ENCODE peak calls at places on chromosomes 4 and X, in ten cellular contexts. B, F, N, Q, L, I, V, K, E and P are unnamed samples.

GRCh38 chr4:179095585-179096228 is 1653.5 kb upstream of the AGA start:
- DNase-seq in F (peak), Q (peak), L (peak), V (no peak), B (peak), I (no peak), K (no peak), E (no peak), N (peak), P (no peak)

GRCh38 chr4:65340382-65341109 is 329.7 kb downstream of the EPHA5 start:
- DNase-seq in L (no peak), K (no peak), B (no peak), Q (no peak), E (no peak), V (no peak), F (no peak), N (no peak), I (no peak), P (no peak)

GRCh38 chrX:68422478-68422877 is 10.8 kb downstream of the OPHN1 start:
- DNase-seq in B (no peak), I (no peak), E (no peak), L (no peak), Q (no peak), V (no peak), F (no peak), K (no peak), N (no peak), P (no peak)

GRCh38 chr4:142407569-142407968 is 438.5 kb downstream of the INPP4B start:
- DNase-seq in I (peak), F (peak), Q (peak), B (no peak), K (no peak), E (no peak), N (no peak), L (no peak), V (no peak), P (no peak)

GRCh38 chr4:141686146-141686775 is 49.9 kb downstream of the IL15 start:
- DNase-seq in B (no peak), Q (no peak), V (no peak), K (no peak), I (peak), L (no peak), E (no peak), F (peak), N (no peak), P (no peak)

GRCh38 chr4:158314756-158315487 is 104.6 kb downstream of the TMEM144 start:
- DNase-seq in F (peak), L (no peak), B (no peak), E (no peak), I (peak), Q (no peak), V (no peak), N (no peak), K (no peak), P (no peak)

GRCh38 chr4:95547708-95548471 is 883 bp downstream of the UNC5C start:
- DNase-seq in Q (peak), V (no peak), K (peak), N (no peak), E (no peak), F (no peak), I (peak), B (peak), L (no peak), P (peak)

GRCh38 chrX:14528629-14529287 is 578 bp upstream of the GLRA2 start:
- DNase-seq in E (peak), V (no peak), Q (peak), K (peak), L (peak), B (peak), F (peak), N (peak), I (peak), P (peak)

GRCh38 chr4:11720292-11720691 is 291.6 kb upstream of the HS3ST1 start:
- DNase-seq in F (peak), Q (peak), I (peak), B (no peak), E (peak), V (no peak), K (no peak), N (no peak), L (peak), P (no peak)

GRCh38 chrX:149848855-149849254 is 32.1 kb upstream of the MAGEA8 start:
- DNase-seq in I (no peak), F (no peak), L (no peak), K (no peak), N (no peak), V (no peak), E (no peak), B (no peak), Q (no peak), P (no peak)

GRCh38 chrX:21153503-21153902 is 220.7 kb upstream of the CNKSR2 start:
- DNase-seq in I (peak), K (no peak), L (no peak), V (no peak), F (no peak), E (peak), N (no peak), B (no peak), Q (no peak), P (no peak)

GRCh38 chr4:40337081-40337480 is 1.9 kb downstream of the CHRNA9 start:
- DNase-seq in K (no peak), I (no peak), V (no peak), Q (no peak), L (no peak), F (no peak), N (no peak), E (no peak), B (no peak), P (no peak)

GRCh38 chr4:140176735-140177134 is 22.8 kb upstream of the MAML3 start:
- DNase-seq in F (peak), L (no peak), B (no peak), E (peak), Q (no peak), I (no peak), N (no peak), K (no peak), V (no peak), P (no peak)

GRCh38 chr4:76966024-76966579 is 16.6 kb downstream of the SEPTIN11 start:
- DNase-seq in V (no peak), K (no peak), I (no peak), Q (no peak), N (no peak), E (no peak), L (no peak), B (no peak), F (no peak), P (no peak)